ENCODE peak calls at places on chromosome 13, in four cellular contexts. One of them, this sample, is unnamed.

GRCh38 chr13:33761744-33762143 is 56.2 kb upstream of the RFC3 start:
- DNase-seq in fibroblast of lung: no peak
- DNase-seq in PC-9: no peak
- DNase-seq in A673: peak
- DNase-seq in this sample: peak

GRCh38 chr13:106680796-106681482 is 113.0 kb upstream of the ARGLU1 start:
- DNase-seq in fibroblast of lung: no peak
- DNase-seq in PC-9: no peak
- DNase-seq in A673: no peak
- DNase-seq in this sample: no peak

GRCh38 chr13:113117335-113117872 is 5.2 kb upstream of the F10 start:
- DNase-seq in fibroblast of lung: no peak
- DNase-seq in PC-9: no peak
- DNase-seq in A673: no peak
- DNase-seq in this sample: no peak

GRCh38 chr13:87052731-87053130 is 618.4 kb upstream of the SLITRK5 start:
- DNase-seq in fibroblast of lung: peak
- DNase-seq in PC-9: no peak
- DNase-seq in A673: no peak
- DNase-seq in this sample: no peak

GRCh38 chr13:99471231-99472202 is 29.8 kb upstream of the TM9SF2 start:
- DNase-seq in fibroblast of lung: peak
- DNase-seq in PC-9: peak
- DNase-seq in A673: peak
- DNase-seq in this sample: no peak

GRCh38 chr13:24351423-24351822 is 42.0 kb downstream of the C1QTNF9 start:
- DNase-seq in fibroblast of lung: no peak
- DNase-seq in PC-9: no peak
- DNase-seq in A673: no peak
- DNase-seq in this sample: no peak

GRCh38 chr13:24905242-24905641 is 141.3 kb downstream of the RNF17 start:
- DNase-seq in fibroblast of lung: peak
- DNase-seq in PC-9: no peak
- DNase-seq in A673: no peak
- DNase-seq in this sample: no peak

GRCh38 chr13:39815345-39816111 is 160.1 kb downstream of the COG6 start:
- DNase-seq in fibroblast of lung: peak
- DNase-seq in PC-9: no peak
- DNase-seq in A673: no peak
- DNase-seq in this sample: no peak

GRCh38 chr13:53012707-53013106 is 15.9 kb upstream of the OLFM4 start:
- DNase-seq in fibroblast of lung: no peak
- DNase-seq in PC-9: no peak
- DNase-seq in A673: no peak
- DNase-seq in this sample: no peak

GRCh38 chr13:109924376-109924775 is 138.0 kb upstream of the IRS2 start:
- DNase-seq in fibroblast of lung: no peak
- DNase-seq in PC-9: no peak
- DNase-seq in A673: no peak
- DNase-seq in this sample: no peak

GRCh38 chr13:109781384-109782065 is 4.9 kb downstream of the IRS2 start:
- DNase-seq in fibroblast of lung: no peak
- DNase-seq in PC-9: peak
- DNase-seq in A673: peak
- DNase-seq in this sample: no peak

GRCh38 chr13:52599853-52600603 is 42.2 kb upstream of the HNRNPA1L2 start:
- DNase-seq in fibroblast of lung: peak
- DNase-seq in PC-9: no peak
- DNase-seq in A673: peak
- DNase-seq in this sample: peak

GRCh38 chr13:38202730-38203129 is 146.9 kb upstream of the UFM1 start:
- DNase-seq in fibroblast of lung: no peak
- DNase-seq in PC-9: no peak
- DNase-seq in A673: peak
- DNase-seq in this sample: peak

GRCh38 chr13:51323824-51324511 is 15.5 kb upstream of the SERPINE3 start:
- DNase-seq in fibroblast of lung: no peak
- DNase-seq in PC-9: no peak
- DNase-seq in A673: no peak
- DNase-seq in this sample: no peak

GRCh38 chr13:25300861-25301346 is 521 bp upstream of the NUP58 start:
- DNase-seq in fibroblast of lung: no peak
- DNase-seq in PC-9: no peak
- DNase-seq in A673: no peak
- DNase-seq in this sample: no peak

GRCh38 chr13:38686635-38687245 is at the start of gene FREM2:
- DNase-seq in fibroblast of lung: peak
- DNase-seq in PC-9: peak
- DNase-seq in A673: peak
- DNase-seq in this sample: peak

GRCh38 chr13:99614465-99614885 is 113.2 kb downstream of the TM9SF2 start:
- DNase-seq in fibroblast of lung: no peak
- DNase-seq in PC-9: no peak
- DNase-seq in A673: peak
- DNase-seq in this sample: peak

GRCh38 chr13:97855570-97855970 is 97.9 kb upstream of the IPO5 start:
- DNase-seq in fibroblast of lung: peak
- DNase-seq in PC-9: peak
- DNase-seq in A673: peak
- DNase-seq in this sample: peak

GRCh38 chr13:113777311-113778260 is 18.6 kb downstream of the TMEM255B start:
- DNase-seq in fibroblast of lung: peak
- DNase-seq in PC-9: no peak
- DNase-seq in A673: peak
- DNase-seq in this sample: peak

GRCh38 chr13:24207841-24208240 is 47.3 kb downstream of the SPATA13 start:
- DNase-seq in fibroblast of lung: no peak
- DNase-seq in PC-9: no peak
- DNase-seq in A673: no peak
- DNase-seq in this sample: no peak

GRCh38 chr13:51924756-51925544 is 63.2 kb downstream of the CCDC70 start:
- DNase-seq in fibroblast of lung: no peak
- DNase-seq in PC-9: no peak
- DNase-seq in A673: no peak
- DNase-seq in this sample: no peak

GRCh38 chr13:93776936-93777335 is 550.3 kb downstream of the GPC6 start:
- DNase-seq in fibroblast of lung: no peak
- DNase-seq in PC-9: no peak
- DNase-seq in A673: no peak
- DNase-seq in this sample: no peak

GRCh38 chr13:75666646-75667351 is 30.7 kb downstream of the LMO7 start:
- DNase-seq in fibroblast of lung: peak
- DNase-seq in PC-9: no peak
- DNase-seq in A673: no peak
- DNase-seq in this sample: peak

GRCh38 chr13:77749481-77749880 is 52.0 kb downstream of the SLAIN1 start:
- DNase-seq in fibroblast of lung: no peak
- DNase-seq in PC-9: no peak
- DNase-seq in A673: peak
- DNase-seq in this sample: no peak

GRCh38 chr13:37910790-37911189 is 41.2 kb upstream of the TRPC4 start:
- DNase-seq in fibroblast of lung: no peak
- DNase-seq in PC-9: no peak
- DNase-seq in A673: no peak
- DNase-seq in this sample: no peak

GRCh38 chr13:65508338-65508737 is 1721.8 kb downstream of the PCDH9 start:
- DNase-seq in fibroblast of lung: no peak
- DNase-seq in PC-9: no peak
- DNase-seq in A673: no peak
- DNase-seq in this sample: no peak

GRCh38 chr13:113090415-113090770 is 15.2 kb upstream of the F7 start:
- DNase-seq in fibroblast of lung: no peak
- DNase-seq in PC-9: no peak
- DNase-seq in A673: no peak
- DNase-seq in this sample: no peak

GRCh38 chr13:26614721-26615120 is 57.2 kb downstream of the WASF3 start:
- DNase-seq in fibroblast of lung: no peak
- DNase-seq in PC-9: no peak
- DNase-seq in A673: no peak
- DNase-seq in this sample: no peak

GRCh38 chr13:20460744-20461143 is 64.9 kb downstream of the CRYL1 start:
- DNase-seq in fibroblast of lung: no peak
- DNase-seq in PC-9: no peak
- DNase-seq in A673: peak
- DNase-seq in this sample: no peak

GRCh38 chr13:83780201-83780600 is 102.1 kb downstream of the SLITRK1 start:
- DNase-seq in fibroblast of lung: peak
- DNase-seq in PC-9: no peak
- DNase-seq in A673: peak
- DNase-seq in this sample: no peak

GRCh38 chr13:33931397-33931987 is 113.5 kb downstream of the RFC3 start:
- DNase-seq in fibroblast of lung: peak
- DNase-seq in PC-9: no peak
- DNase-seq in A673: peak
- DNase-seq in this sample: peak

GRCh38 chr13:80337011-80337688 is 3.8 kb downstream of the SPRY2 start:
- DNase-seq in fibroblast of lung: peak
- DNase-seq in PC-9: no peak
- DNase-seq in A673: no peak
- DNase-seq in this sample: no peak

GRCh38 chr13:36421447-36421846 is 10.8 kb upstream of the CCNA1 start:
- DNase-seq in fibroblast of lung: no peak
- DNase-seq in PC-9: peak
- DNase-seq in A673: no peak
- DNase-seq in this sample: no peak

GRCh38 chr13:32045963-32046785 is 14.6 kb downstream of the FRY start:
- DNase-seq in fibroblast of lung: peak
- DNase-seq in PC-9: no peak
- DNase-seq in A673: peak
- DNase-seq in this sample: no peak

GRCh38 chr13:58583961-58584360 is 952.4 kb downstream of the PCDH17 start:
- DNase-seq in fibroblast of lung: peak
- DNase-seq in PC-9: no peak
- DNase-seq in A673: no peak
- DNase-seq in this sample: no peak

GRCh38 chr13:53250272-53250875 is 221.8 kb downstream of the OLFM4 start:
- DNase-seq in fibroblast of lung: peak
- DNase-seq in PC-9: peak
- DNase-seq in A673: peak
- DNase-seq in this sample: peak

GRCh38 chr13:41944229-41944628 is 16.7 kb downstream of the VWA8 start:
- DNase-seq in fibroblast of lung: no peak
- DNase-seq in PC-9: no peak
- DNase-seq in A673: no peak
- DNase-seq in this sample: no peak

GRCh38 chr13:46146898-46147297 is 35.1 kb downstream of the LCP1 start:
- DNase-seq in fibroblast of lung: peak
- DNase-seq in PC-9: no peak
- DNase-seq in A673: peak
- DNase-seq in this sample: peak
- TF ChIP-seq CTCF in fibroblast of lung: peak
- TF ChIP-seq CTCF in PC-9: no peak
- TF ChIP-seq CTCF in A673: peak
- TF ChIP-seq CTCF in this sample: no peak

DNA sequence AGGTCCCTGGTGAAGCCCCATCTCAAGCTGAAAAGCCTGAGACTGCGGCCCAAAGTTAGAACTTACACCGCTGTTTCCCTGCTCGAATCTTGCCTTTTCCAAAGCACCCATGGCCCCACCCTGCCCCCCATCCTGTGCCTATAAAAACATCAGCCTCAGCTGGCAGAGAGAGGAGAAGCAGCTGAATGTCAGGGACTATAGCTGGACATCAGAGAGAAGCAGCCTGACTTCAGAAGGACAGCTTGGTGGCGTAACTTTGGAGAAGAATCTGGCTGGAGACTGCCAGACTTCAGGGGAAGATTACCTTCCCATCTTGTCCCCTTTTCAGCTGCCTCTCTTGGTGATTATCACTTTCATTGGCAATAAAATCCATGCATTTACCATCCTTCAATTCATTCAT is 9.3 kb upstream of the RCBTB2 start:
- DNase-seq in fibroblast of lung: no peak
- DNase-seq in PC-9: no peak
- DNase-seq in A673: no peak
- DNase-seq in this sample: no peak
- H3K27ac ChIP-seq in fibroblast of lung: no peak
- H3K27ac ChIP-seq in PC-9: no peak
- H3K27ac ChIP-seq in A673: no peak
- H3K27ac ChIP-seq in this sample: no peak

GRCh38 chr13:72521965-72522661 is 205.3 kb downstream of the MZT1 start:
- DNase-seq in fibroblast of lung: no peak
- DNase-seq in PC-9: no peak
- DNase-seq in A673: no peak
- DNase-seq in this sample: no peak
- TF ChIP-seq CTCF in fibroblast of lung: peak
- TF ChIP-seq CTCF in PC-9: no peak
- TF ChIP-seq CTCF in A673: no peak
- TF ChIP-seq CTCF in this sample: no peak

GRCh38 chr13:35016362-35017148 is 74.5 kb downstream of the NBEA start:
- DNase-seq in fibroblast of lung: no peak
- DNase-seq in PC-9: no peak
- DNase-seq in A673: no peak
- DNase-seq in this sample: no peak
- H3K27ac ChIP-seq in fibroblast of lung: no peak
- H3K27ac ChIP-seq in PC-9: no peak
- H3K27ac ChIP-seq in A673: no peak
- H3K27ac ChIP-seq in this sample: no peak

GRCh38 chr13:111021270-111021669 is 93.8 kb upstream of the ARHGEF7 start:
- DNase-seq in fibroblast of lung: no peak
- DNase-seq in PC-9: no peak
- DNase-seq in A673: no peak
- DNase-seq in this sample: no peak

GRCh38 chr13:111025310-111025709 is 89.8 kb upstream of the ARHGEF7 start:
- DNase-seq in fibroblast of lung: no peak
- DNase-seq in PC-9: no peak
- DNase-seq in A673: no peak
- DNase-seq in this sample: no peak

GRCh38 chr13:111020546-111020945 is 94.6 kb upstream of the ARHGEF7 start:
- DNase-seq in fibroblast of lung: no peak
- DNase-seq in PC-9: no peak
- DNase-seq in A673: no peak
- DNase-seq in this sample: no peak

GRCh38 chr13:111022241-111022640 is 92.9 kb upstream of the ARHGEF7 start:
- DNase-seq in fibroblast of lung: no peak
- DNase-seq in PC-9: no peak
- DNase-seq in A673: no peak
- DNase-seq in this sample: no peak

GRCh38 chr13:111022886-111023285 is 92.2 kb upstream of the ARHGEF7 start:
- DNase-seq in fibroblast of lung: no peak
- DNase-seq in PC-9: no peak
- DNase-seq in A673: no peak
- DNase-seq in this sample: no peak
- TF ChIP-seq CTCF in fibroblast of lung: no peak
- TF ChIP-seq CTCF in PC-9: no peak
- TF ChIP-seq CTCF in A673: no peak
- TF ChIP-seq CTCF in this sample: no peak

GRCh38 chr13:28532226-28533048 is 37.5 kb upstream of the FLT1 start:
- DNase-seq in fibroblast of lung: no peak
- DNase-seq in PC-9: no peak
- DNase-seq in A673: peak
- DNase-seq in this sample: no peak
- H3K27ac ChIP-seq in fibroblast of lung: no peak
- H3K27ac ChIP-seq in PC-9: no peak
- H3K27ac ChIP-seq in A673: peak
- H3K27ac ChIP-seq in this sample: no peak

This sample was measured in RWPE1.